ENCODE peak calls at places on chromosomes 1 and 21, in seven cellular contexts. L, J, H, O, Z, R and G are unnamed samples.

GRCh38 chr1:94044290-94044790 is 76.6 kb downstream of the ABCA4 start:
- DNase-seq in L (no peak), J (no peak), H (no peak), O (no peak), Z (no peak), R (no peak), G (no peak)

GRCh38 chr1:227734546-227734857 is 600 bp downstream of the JMJD4 start:
- DNase-seq in L (no peak), J (no peak), H (no peak), O (no peak), Z (no peak), R (no peak), G (no peak)

GRCh38 chr21:42564561-42564971 is 50.9 kb downstream of the SLC37A1 start:
- DNase-seq in L (no peak), J (no peak), H (no peak), O (no peak), Z (no peak), R (no peak), G (no peak)

GRCh38 chr1:111615874-111616715 is 3.5 kb upstream of the RAP1A start:
- DNase-seq in L (no peak), J (no peak), H (no peak), O (peak), Z (no peak), R (no peak), G (peak)

GRCh38 chr1:94875794-94876193 is 51.1 kb downstream of the CNN3 start:
- DNase-seq in L (no peak), J (no peak), H (no peak), O (no peak), Z (no peak), R (no peak), G (no peak)

GRCh38 chr1:173917635-173918493 is 737 bp upstream of the SERPINC1 start:
- DNase-seq in L (no peak), J (no peak), H (no peak), O (no peak), Z (no peak), R (no peak), G (no peak)

GRCh38 chr1:154418062-154418897 is 13.1 kb downstream of the IL6R start:
- DNase-seq in L (no peak), J (no peak), H (no peak), O (no peak), Z (peak), R (no peak), G (no peak)

GRCh38 chr1:111720274-111720976 is 18.8 kb downstream of the INKA2 start:
- DNase-seq in L (no peak), J (no peak), H (no peak), O (no peak), Z (no peak), R (no peak), G (no peak)

GRCh38 chr1:150477733-150478132 is 9.5 kb upstream of the TARS2 start:
- DNase-seq in L (no peak), J (no peak), H (no peak), O (peak), Z (peak), R (no peak), G (no peak)

GRCh38 chr1:234970731-234971476 is 157.7 kb downstream of the TOMM20 start:
- DNase-seq in L (no peak), J (peak), H (peak), O (peak), Z (peak), R (no peak), G (no peak)

GRCh38 chr1:51101976-51102375 is at the start of gene C1orf185:
- DNase-seq in L (no peak), J (no peak), H (no peak), O (no peak), Z (no peak), R (no peak), G (no peak)

GRCh38 chr1:100132566-100133477 is at the start of the genes SASS6 and TRMT13:
- DNase-seq in L (peak), J (peak), H (peak), O (peak), Z (peak), R (peak), G (peak)

GRCh38 chr1:200302192-200302892 is 107.5 kb downstream of the ZNF281 start:
- DNase-seq in L (peak), J (no peak), H (peak), O (peak), Z (peak), R (peak), G (peak)

GRCh38 chr1:43366179-43366578 is 1.6 kb downstream of the ELOVL1 start:
- DNase-seq in L (no peak), J (no peak), H (no peak), O (no peak), Z (no peak), R (no peak), G (no peak)

GRCh38 chr21:45324430-45325205 is 36.9 kb upstream of the POFUT2 start:
- DNase-seq in L (no peak), J (no peak), H (no peak), O (no peak), Z (no peak), R (no peak), G (no peak)

GRCh38 chr1:53321776-53322602 is 5.9 kb downstream of the LRP8 start:
- DNase-seq in L (no peak), J (no peak), H (no peak), O (no peak), Z (no peak), R (no peak), G (no peak)

GRCh38 chr1:116763116-116763786 is 9.0 kb downstream of the CD2 start:
- DNase-seq in L (peak), J (no peak), H (no peak), O (no peak), Z (peak), R (no peak), G (peak)

GRCh38 chr1:224160171-224160682 is 22.8 kb upstream of the DEGS1 start:
- DNase-seq in L (no peak), J (no peak), H (no peak), O (no peak), Z (no peak), R (no peak), G (no peak)

GRCh38 chr21:44392916-44393315 is 39.5 kb downstream of the TRPM2 start:
- DNase-seq in L (no peak), J (no peak), H (no peak), O (no peak), Z (no peak), R (no peak), G (no peak)

GRCh38 chr1:107803579-107803978 is 161.4 kb downstream of the VAV3 start:
- DNase-seq in L (no peak), J (no peak), H (no peak), O (no peak), Z (no peak), R (no peak), G (no peak)